ENCODE peak calls at places on chromosomes 12 and 14, in seven cellular contexts. T is spleen; M is CD8-positive, alpha-beta T cell; D is IMR-90; Y is stomach; A is uterus; S is cardiac fibroblast. F is an unnamed sample.

GRCh38 chr12:75666980-75667359 is 155.6 kb upstream of the KRR1 start:
- DNase-seq in T (no peak), M (no peak), D (peak), Y (no peak), A (no peak), S (peak), F (peak)

GRCh38 chr12:21745258-21745657 is 29.2 kb downstream of the KCNJ8 start:
- DNase-seq in T (no peak), M (no peak), D (no peak), Y (no peak), A (no peak), S (no peak), F (no peak)

GRCh38 chr12:104722541-104723534 is 235.3 kb downstream of the SLC41A2 start:
- DNase-seq in T (peak), M (no peak), D (no peak), Y (no peak), A (no peak), S (no peak), F (no peak)

GRCh38 chr12:119713551-119714031 is 45.7 kb downstream of the PRKAB1 start:
- DNase-seq in T (no peak), M (no peak), D (no peak), Y (peak), A (no peak), S (no peak), F (no peak)

GRCh38 chr12:88310069-88310468 is 168.0 kb downstream of the TMTC3 start:
- DNase-seq in T (no peak), M (no peak), D (peak), Y (no peak), A (no peak), S (peak), F (peak)

GRCh38 chr14:65334765-65335411 is 77.6 kb upstream of the FUT8 start:
- DNase-seq in T (no peak), M (no peak), D (no peak), Y (peak), A (no peak), S (peak), F (no peak)

GRCh38 chr12:89999699-90000505 is 291.3 kb upstream of the ATP2B1 start:
- DNase-seq in T (no peak), M (no peak), D (peak), Y (no peak), A (no peak), S (no peak), F (peak)

GRCh38 chr14:56491299-56492285 is 88.0 kb upstream of the TMEM260 start:
- DNase-seq in T (no peak), M (peak), D (peak), Y (no peak), A (peak), S (peak), F (no peak)

GRCh38 chr12:88693837-88694445 is 113.7 kb upstream of the KITLG start:
- DNase-seq in T (no peak), M (no peak), D (peak), Y (no peak), A (no peak), S (no peak), F (no peak)

GRCh38 chr12:53867216-53868012 is 71.2 kb upstream of the HOXC13 start:
- DNase-seq in T (no peak), M (no peak), D (no peak), Y (no peak), A (no peak), S (no peak), F (no peak)

GRCh38 chr14:23335623-23336022 is 14.4 kb downstream of the PABPN1 start:
- DNase-seq in T (no peak), M (no peak), D (no peak), Y (no peak), A (no peak), S (no peak), F (no peak)

GRCh38 chr12:89662623-89663022 is 46.0 kb downstream of the ATP2B1 start:
- DNase-seq in T (no peak), M (no peak), D (no peak), Y (no peak), A (no peak), S (peak), F (no peak)

GRCh38 chr12:109833307-109834189 is at the start of gene TRPV4:
- DNase-seq in T (no peak), M (no peak), D (peak), Y (peak), A (no peak), S (peak), F (no peak)

GRCh38 chr12:72388322-72388721 is 116.2 kb downstream of the TRHDE start:
- DNase-seq in T (no peak), M (no peak), D (no peak), Y (no peak), A (no peak), S (no peak), F (no peak)

GRCh38 chr12:47094804-47095203 is 15.0 kb upstream of the AMIGO2 start:
- DNase-seq in T (no peak), M (no peak), D (no peak), Y (no peak), A (no peak), S (no peak), F (no peak)

GRCh38 chr14:69242311-69243224 is 17.4 kb upstream of the GALNT16 start:
- DNase-seq in T (no peak), M (peak), D (peak), Y (peak), A (peak), S (peak), F (peak)

GRCh38 chr14:23398348-23398747 is 9.7 kb downstream of the MYH6 start:
- DNase-seq in T (no peak), M (no peak), D (no peak), Y (no peak), A (no peak), S (no peak), F (no peak)

GRCh38 chr12:46522141-46522540 is 149.6 kb upstream of the SLC38A2 start:
- DNase-seq in T (no peak), M (no peak), D (no peak), Y (no peak), A (no peak), S (peak), F (no peak)

GRCh38 chr12:119613319-119613936 is 19.9 kb downstream of the TMEM233 start:
- DNase-seq in T (no peak), M (no peak), D (peak), Y (peak), A (no peak), S (no peak), F (no peak)

GRCh38 chr14:56199095-56199975 is 81.1 kb downstream of the PELI2 start:
- DNase-seq in T (no peak), M (no peak), D (peak), Y (no peak), A (peak), S (peak), F (peak)

GRCh38 chr12:76976777-76977465 is 88.4 kb downstream of the E2F7 start:
- DNase-seq in T (no peak), M (no peak), D (no peak), Y (no peak), A (no peak), S (peak), F (no peak)

GRCh38 chr12:122421263-122421814 is 1.1 kb downstream of the CLIP1 start:
- DNase-seq in T (peak), M (no peak), D (peak), Y (peak), A (peak), S (peak), F (no peak)

GRCh38 chr12:126944684-126945083 is 1322.3 kb upstream of the TMEM132C start:
- DNase-seq in T (no peak), M (no peak), D (no peak), Y (no peak), A (no peak), S (no peak), F (no peak)

GRCh38 chr12:25723921-25724491 is 170.9 kb upstream of the LMNTD1 start:
- DNase-seq in T (no peak), M (no peak), D (no peak), Y (no peak), A (no peak), S (peak), F (no peak)

GRCh38 chr12:124024790-124025189 is 51.8 kb downstream of the ZNF664 start:
- DNase-seq in T (no peak), M (no peak), D (no peak), Y (no peak), A (no peak), S (no peak), F (no peak)

GRCh38 chr12:108634225-108634795 is 616 bp upstream of the SELPLG start:
- DNase-seq in T (peak), M (peak), D (no peak), Y (peak), A (no peak), S (no peak), F (no peak)

GRCh38 chr14:80522936-80523335 is 311.6 kb upstream of the DIO2 start:
- DNase-seq in T (no peak), M (no peak), D (peak), Y (no peak), A (no peak), S (peak), F (no peak)

GRCh38 chr12:46372131-46372851 is at the start of gene SLC38A2:
- DNase-seq in T (peak), M (peak), D (peak), Y (peak), A (peak), S (peak), F (peak)

GRCh38 chr14:72547999-72548398 is 345.9 kb downstream of the DPF3 start:
- DNase-seq in T (no peak), M (no peak), D (no peak), Y (no peak), A (no peak), S (peak), F (no peak)

DNA sequence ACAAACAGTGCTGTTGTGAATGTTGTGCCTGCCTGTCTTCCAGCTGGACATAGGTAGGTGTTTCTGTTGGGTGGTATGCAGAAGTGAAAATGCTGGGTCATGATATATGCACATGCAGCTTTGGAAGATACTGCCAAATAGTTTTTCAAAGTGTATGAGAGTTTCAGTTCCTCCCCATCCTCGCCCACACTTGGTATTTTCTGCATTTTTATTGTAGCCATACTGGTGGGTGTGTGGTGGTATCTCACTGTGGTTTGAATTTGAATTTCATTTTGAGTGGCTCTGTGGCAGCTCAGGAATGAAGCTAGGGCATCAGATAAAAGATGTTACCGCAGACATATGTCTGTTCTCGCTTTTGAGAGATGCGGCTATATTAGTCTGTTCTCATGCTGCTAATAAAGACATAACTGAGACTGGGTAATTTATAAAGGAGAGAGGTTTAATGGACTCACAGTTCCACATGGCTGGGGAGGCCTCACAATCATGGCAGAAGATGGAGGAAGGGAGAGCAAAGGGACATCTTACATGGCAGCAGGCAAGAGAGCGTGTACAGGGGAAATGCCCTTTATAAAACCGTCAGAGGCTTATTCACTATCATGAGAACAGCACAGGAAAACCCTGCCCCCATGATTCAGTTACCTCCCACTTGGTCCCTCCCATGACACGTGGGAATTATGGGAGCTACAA is 183.1 kb downstream of the CAND1 start:
- DNase-seq in T (no peak), M (no peak), D (no peak), Y (no peak), A (no peak), S (no peak), F (no peak)
- H3K4me3 ChIP-seq in T (no peak), M (no peak), D (no peak), Y (no peak), A (no peak), S (no peak), F (no peak)

DNA sequence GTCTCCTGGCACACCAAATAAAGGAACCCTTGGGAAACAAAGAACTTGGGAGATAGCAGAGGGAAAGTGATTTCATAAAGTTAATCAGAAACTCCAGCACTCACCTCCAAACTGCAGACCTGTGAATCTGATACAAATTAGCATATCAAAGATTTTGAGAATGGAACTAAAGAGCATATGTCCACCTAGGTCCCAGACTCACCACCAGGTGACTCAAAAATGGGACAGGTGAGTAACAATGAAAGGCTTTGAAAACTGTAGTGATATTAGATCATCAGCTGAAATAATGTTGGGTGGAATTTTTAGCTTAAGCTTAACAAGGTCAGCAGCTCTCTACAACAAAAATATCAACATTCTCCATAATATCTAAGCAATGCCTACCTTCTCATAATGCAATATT is 214.8 kb downstream of the RERGL start:
- DNase-seq in T (no peak), M (no peak), D (no peak), Y (no peak), A (no peak), S (no peak), F (no peak)
- TF ChIP-seq CTCF in T (no peak), M (no peak), D (no peak), Y (no peak), A (no peak), S (no peak), F (no peak)

DNA sequence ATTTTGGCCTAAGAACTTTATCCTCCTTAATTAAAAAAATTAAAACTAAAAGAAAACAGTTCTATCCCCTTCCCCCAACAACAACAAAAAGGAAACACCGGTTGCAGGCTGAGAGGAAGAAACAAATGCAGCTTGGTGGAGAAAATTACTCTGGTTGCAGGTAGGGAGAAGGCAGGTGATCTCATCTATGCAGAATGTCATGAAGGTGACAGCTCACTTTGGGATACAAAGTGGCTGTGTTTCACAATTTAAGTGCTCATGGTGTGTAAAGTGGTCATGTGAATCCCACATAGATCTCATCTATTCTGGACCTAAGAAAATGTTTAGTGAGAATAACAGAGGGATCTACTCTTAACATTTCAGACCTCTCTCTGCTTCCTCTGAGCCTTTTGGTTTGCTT is 219.7 kb upstream of the PKP2 start:
- DNase-seq in T (no peak), M (no peak), D (no peak), Y (no peak), A (no peak), S (no peak), F (no peak)
- H3K4me3 ChIP-seq in T (no peak), M (no peak), D (no peak), Y (no peak), A (no peak), S (no peak), F (no peak)

GRCh38 chr12:20731274-20731673 is 36.1 kb downstream of the SLCO1C1 start:
- DNase-seq in T (no peak), M (no peak), D (no peak), Y (no peak), A (no peak), S (peak), F (no peak)
- TF ChIP-seq CTCF in T (no peak), M (no peak), D (no peak), Y (no peak), A (no peak), S (no peak), F (no peak)

DNA sequence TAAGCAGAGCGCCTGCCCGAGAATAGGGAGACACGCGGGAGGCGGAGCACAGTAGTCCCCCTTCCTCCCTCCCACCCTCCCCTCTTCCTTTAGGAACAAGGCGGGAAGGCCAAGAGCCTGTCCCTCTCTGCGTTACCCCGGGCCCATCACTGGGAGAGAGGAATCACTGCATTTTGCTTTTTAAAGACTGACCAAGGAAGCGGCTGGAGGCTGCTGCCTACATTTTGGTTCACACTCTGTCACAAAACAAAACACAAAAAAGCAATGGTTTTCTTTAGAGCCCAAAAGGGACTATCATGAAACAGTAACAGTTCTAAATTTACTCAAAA is 19.8 kb downstream of the STX2 start:
- DNase-seq in T (no peak), M (no peak), D (no peak), Y (no peak), A (no peak), S (no peak), F (no peak)
- H3K4me3 ChIP-seq in T (peak), M (no peak), D (no peak), Y (peak), A (no peak), S (no peak), F (no peak)

GRCh38 chr12:120855823-120856589 is 48.2 kb downstream of the SPPL3 start:
- DNase-seq in T (no peak), M (no peak), D (no peak), Y (no peak), A (no peak), S (no peak), F (no peak)

GRCh38 chr12:120858306-120859088 is 45.7 kb downstream of the SPPL3 start:
- DNase-seq in T (no peak), M (no peak), D (no peak), Y (no peak), A (no peak), S (no peak), F (no peak)

GRCh38 chr12:120854804-120855203 is 49.4 kb downstream of the SPPL3 start:
- DNase-seq in T (no peak), M (no peak), D (no peak), Y (no peak), A (no peak), S (no peak), F (no peak)

GRCh38 chr12:120853188-120853587 is 51.0 kb downstream of the SPPL3 start:
- DNase-seq in T (no peak), M (no peak), D (peak), Y (no peak), A (no peak), S (peak), F (no peak)

DNA sequence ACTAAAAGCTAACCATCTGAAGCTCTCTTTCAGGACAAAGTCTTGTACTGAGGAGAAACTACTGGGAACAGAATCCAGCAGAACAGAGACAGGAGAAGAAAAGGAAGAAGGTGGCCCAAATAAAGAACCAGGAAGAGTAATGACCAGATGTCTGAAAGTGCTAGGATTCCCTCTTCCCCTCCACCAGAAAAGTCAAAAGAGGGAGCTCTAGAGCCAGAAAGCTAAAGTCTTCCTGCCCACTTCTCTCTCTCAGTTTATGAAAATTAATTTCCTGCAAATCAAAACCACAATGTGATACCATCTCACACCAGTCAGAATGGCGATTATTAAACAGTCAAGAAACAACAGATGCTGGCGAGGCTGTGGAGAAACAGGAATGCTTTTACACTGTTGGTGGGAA is 47.2 kb downstream of the SPPL3 start:
- DNase-seq in T (no peak), M (no peak), D (no peak), Y (no peak), A (no peak), S (no peak), F (no peak)
- TF ChIP-seq CTCF in T (peak), M (no peak), D (peak), Y (no peak), A (no peak), S (peak), F (peak)